ENCODE peak calls at places on chromosomes 3 and 15, in four cellular contexts. N, R, Y and J are unnamed samples.
A peak's percentile ranks its signal among the peaks of the same experiment; 100 is the strongest.

GRCh38 chr3:2921903-2922302 is 188.3 kb downstream of the IL5RA start:
- DNase-seq in Y (peak; percentile 5), N (no peak), R (no peak), J (no peak)

GRCh38 chr15:53534105-53534839 is 225.2 kb downstream of the WDR72 start:
- DNase-seq in Y (no peak), N (no peak), R (no peak), J (no peak)

GRCh38 chr3:135083756-135084155 is 288.7 kb downstream of the EPHB1 start:
- DNase-seq in N (no peak), Y (no peak), R (no peak), J (no peak)

GRCh38 chr3:105791919-105792786 is 76.7 kb downstream of the CBLB start:
- DNase-seq in Y (peak; percentile 60), R (no peak), N (no peak), J (no peak)

GRCh38 chr3:157201648-157202278 is 41.8 kb upstream of the CCNL1 start:
- DNase-seq in R (peak; percentile 19), Y (peak; percentile 29), N (peak; percentile 45), J (peak; percentile 33)

GRCh38 chr15:46034755-46035154 is 399.9 kb downstream of the SQOR start:
- DNase-seq in R (no peak), Y (no peak), N (no peak), J (no peak)

GRCh38 chr15:68484220-68484619 is 52.3 kb upstream of the ITGA11 start:
- DNase-seq in Y (no peak), N (no peak), R (no peak), J (no peak)

GRCh38 chr3:14425574-14426304 is 23.3 kb downstream of the SLC6A6 start:
- DNase-seq in N (no peak), R (no peak), Y (no peak), J (no peak)

GRCh38 chr15:50425219-50425618 is 1.0 kb downstream of the USP8 start:
- DNase-seq in Y (no peak), N (no peak), R (no peak), J (no peak)

GRCh38 chr3:107927361-107928083 is 163.3 kb downstream of the CD47 start:
- DNase-seq in Y (peak; percentile 66), R (peak; percentile 53), N (peak; percentile 32), J (no peak)

GRCh38 chr15:70523192-70523591 is 240.2 kb downstream of the UACA start:
- DNase-seq in N (no peak), R (no peak), Y (no peak), J (no peak)

GRCh38 chr3:82044918-82045715 is 283.7 kb upstream of the GBE1 start:
- DNase-seq in Y (no peak), R (no peak), N (no peak), J (no peak)

GRCh38 chr15:68704496-68705021 is 116.1 kb downstream of the ANP32A start:
- DNase-seq in N (peak; percentile 19), R (no peak), Y (no peak), J (no peak)

GRCh38 chr3:127679534-127680145 is 6.9 kb downstream of the ABTB1 start:
- DNase-seq in N (no peak), R (no peak), Y (no peak), J (no peak)

GRCh38 chr15:44194397-44195150 is 497 bp downstream of the FRMD5 start:
- DNase-seq in Y (no peak), N (peak; percentile 20), R (no peak), J (peak; percentile 54)

GRCh38 chr3:171810278-171811058 is at the start of gene PLD1:
- DNase-seq in R (peak; percentile 63), N (peak; percentile 71), Y (peak; percentile 77), J (no peak)

GRCh38 chr3:63918321-63918720 is 6.1 kb upstream of the SCAANT1 start:
- DNase-seq in R (no peak), N (no peak), Y (no peak), J (no peak)

GRCh38 chr3:194305356-194306108 is 45.6 kb downstream of the CPN2 start:
- DNase-seq in N (no peak), R (no peak), Y (no peak), J (no peak)

GRCh38 chr3:194307849-194308248 is 43.3 kb downstream of the CPN2 start:
- DNase-seq in Y (no peak), N (no peak), R (no peak), J (no peak)

GRCh38 chr3:194306109-194306686 is 44.9 kb downstream of the CPN2 start:
- DNase-seq in N (no peak), Y (no peak), R (no peak), J (no peak)

GRCh38 chr3:194308635-194309213 is 42.4 kb downstream of the CPN2 start:
- DNase-seq in N (no peak), R (no peak), Y (no peak), J (no peak)

GRCh38 chr3:194306771-194307640 is 44.1 kb downstream of the CPN2 start:
- DNase-seq in N (no peak), R (no peak), Y (no peak), J (no peak)
- TF ChIP-seq TCF7L2 in N (no peak), R (no peak), Y (no peak), J (no peak)

GRCh38 chr3:20739814-20740213 is 553.8 kb upstream of the SGO1 start:
- DNase-seq in R (no peak), N (no peak), Y (no peak), J (no peak)
- TF ChIP-seq TCF7L2 in R (no peak), N (no peak), Y (no peak), J (no peak)

GRCh38 chr3:65975031-65975430 is 63.7 kb downstream of the MAGI1 start:
- DNase-seq in R (no peak), N (no peak), Y (no peak), J (no peak)

GRCh38 chr3:65974505-65974904 is 64.2 kb downstream of the MAGI1 start:
- DNase-seq in N (no peak), R (no peak), Y (no peak), J (no peak)

GRCh38 chr3:65978116-65978515 is 60.6 kb downstream of the MAGI1 start:
- DNase-seq in Y (no peak), N (no peak), R (no peak), J (no peak)

GRCh38 chr3:65979731-65980130 is 59.0 kb downstream of the MAGI1 start:
- DNase-seq in Y (no peak), N (no peak), R (no peak), J (no peak)

DNA sequence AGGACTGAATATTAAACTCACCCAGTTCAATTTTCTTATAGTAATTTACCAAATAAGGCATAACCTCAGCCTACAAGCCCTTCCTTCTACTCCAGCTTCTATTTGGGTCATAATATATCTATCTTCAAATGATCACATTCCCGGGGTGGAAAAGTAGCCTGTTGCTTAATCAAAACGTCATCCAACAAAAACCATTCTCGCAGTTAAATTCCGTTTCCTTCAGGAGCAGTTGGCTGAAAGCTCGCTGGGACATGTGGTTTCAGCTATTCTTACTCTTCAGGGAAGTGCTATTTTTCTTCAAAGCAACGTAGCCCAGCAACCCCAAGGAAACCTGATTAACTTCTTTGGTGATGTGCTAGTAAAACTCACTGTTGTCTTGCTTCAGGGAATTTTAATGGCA is 59.6 kb downstream of the MAGI1 start:
- DNase-seq in R (no peak), Y (no peak), N (no peak), J (no peak)
- TF ChIP-seq TCF7L2 in R (no peak), Y (no peak), N (no peak), J (no peak)

DNA sequence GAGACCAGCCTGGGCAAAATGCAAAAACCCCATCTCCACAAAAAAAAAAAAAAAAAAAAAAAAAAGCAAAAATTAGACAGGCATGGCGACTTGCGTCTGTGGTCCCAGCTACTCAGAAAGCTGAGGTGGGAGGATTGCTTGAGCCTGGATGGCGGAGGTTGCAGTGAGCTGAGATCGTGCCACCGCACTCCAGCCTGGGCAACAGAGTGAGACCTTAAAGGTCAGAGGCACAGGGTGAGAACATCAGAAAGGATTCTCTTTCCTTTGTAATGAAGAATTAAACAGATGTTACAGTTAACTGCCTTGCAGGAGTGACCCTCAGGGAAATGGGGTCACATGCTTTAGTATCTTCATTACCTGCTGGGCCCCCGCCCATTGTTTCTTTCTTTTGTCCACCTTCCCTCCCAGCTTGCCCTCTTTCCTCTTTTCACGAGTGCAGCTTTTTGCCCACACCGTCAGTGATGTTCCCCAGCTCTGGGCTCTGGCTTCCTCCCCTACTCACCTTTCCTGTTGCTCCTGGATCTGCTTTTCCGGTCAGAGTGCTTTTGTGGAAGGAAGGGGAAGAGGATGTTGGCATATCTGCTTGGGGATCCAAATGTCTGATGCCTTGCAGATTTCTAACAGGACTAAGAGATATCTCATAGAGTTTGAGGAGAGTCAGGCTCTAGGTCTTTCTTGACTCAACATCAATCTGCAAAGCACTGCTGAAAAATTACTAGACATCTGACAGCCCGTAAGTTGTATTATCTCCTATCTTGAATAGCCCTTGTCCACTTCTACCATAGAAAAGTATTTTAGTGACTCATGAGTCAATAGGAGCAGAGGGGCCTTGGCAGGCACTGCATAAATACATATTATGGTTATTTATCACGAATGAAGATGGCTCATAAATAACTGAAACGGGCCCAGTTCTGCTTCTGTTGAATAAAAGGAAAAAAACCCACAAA is 35.6 kb upstream of the NDUFB4 start:
- DNase-seq in N (no peak), R (no peak), Y (no peak), J (no peak)
- TF ChIP-seq TCF7L2 in N (no peak), R (no peak), Y (no peak), J (no peak)

GRCh38 chr15:79091204-79091867 is 756 bp upstream of the RASGRF1 start:
- DNase-seq in Y (no peak), N (no peak), R (no peak), J (no peak)

GRCh38 chr15:79089890-79090486 is 592 bp downstream of the RASGRF1 start:
- DNase-seq in N (no peak), R (no peak), Y (no peak), J (no peak)

GRCh38 chr15:79088426-79089205 is 2.0 kb downstream of the RASGRF1 start:
- DNase-seq in N (no peak), Y (no peak), R (no peak), J (no peak)

GRCh38 chr15:79090487-79091203 is at the start of gene RASGRF1:
- DNase-seq in R (no peak), N (no peak), Y (no peak), J (no peak)

DNA sequence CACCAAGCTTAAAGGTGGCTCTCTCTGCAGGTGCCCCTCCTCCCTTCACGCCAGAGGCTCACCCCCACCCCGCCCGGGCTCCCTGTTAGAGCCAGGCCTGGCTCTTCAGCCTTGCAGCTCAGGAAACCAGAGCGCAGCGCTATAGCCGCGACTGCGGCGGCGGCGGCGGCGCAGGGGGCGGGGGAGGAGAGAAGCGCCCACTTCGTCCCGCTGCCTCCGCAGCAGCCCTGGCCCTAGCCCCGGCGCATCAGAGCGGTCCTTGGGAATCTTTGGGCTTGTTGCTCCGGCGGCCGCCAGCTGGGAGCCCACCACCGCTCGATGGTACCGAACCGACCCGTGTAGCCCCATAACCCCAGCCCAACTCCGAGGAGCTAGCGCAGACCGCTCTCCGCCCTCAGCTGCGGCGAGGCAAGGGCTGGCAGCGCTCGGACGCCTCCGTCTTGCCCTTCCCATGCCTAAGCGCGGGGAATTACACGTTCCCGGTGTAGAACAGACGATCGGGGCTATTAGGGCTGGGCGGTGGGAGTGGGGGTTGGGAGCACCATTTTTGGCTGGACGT is 1.2 kb downstream of the RASGRF1 start:
- DNase-seq in R (no peak), Y (no peak), N (no peak), J (no peak)
- TF ChIP-seq TCF7L2 in R (no peak), Y (no peak), N (no peak), J (no peak)

DNA sequence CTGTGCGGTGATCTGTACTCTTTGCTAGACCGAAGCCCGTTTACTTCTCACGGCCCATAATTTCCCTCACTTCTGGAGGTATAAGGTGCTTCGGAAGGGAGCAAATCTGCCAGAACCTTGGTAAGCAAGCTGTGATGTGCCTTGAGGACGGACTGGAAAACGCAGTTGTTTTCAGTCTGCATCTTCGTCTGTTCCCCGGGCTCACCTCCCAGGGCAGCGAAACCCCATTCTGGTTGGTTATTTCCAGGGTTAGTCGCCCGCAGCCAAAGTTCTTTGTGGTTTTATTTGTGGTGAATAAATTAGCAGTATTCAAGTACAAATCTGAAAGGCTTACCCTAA is 401 bp downstream of the RAMAC start:
- DNase-seq in Y (no peak), R (no peak), N (no peak), J (no peak)
- TF ChIP-seq TCF7L2 in Y (no peak), R (no peak), N (no peak), J (no peak)